ENCODE peak calls at places on chromosomes 13 and 19, in seven cellular contexts. Y is fibroblast of pulmonary artery, R is MM.1S, T is Peyer's patch, H is psoas muscle, S is GM06990, U is tibial artery. D is an unnamed sample.

GRCh38 chr19:45121827-45122345 is 28.9 kb downstream of the PPP1R37 start:
- DNase-seq in Y (no peak), R (no peak), T (no peak), H (no peak), S (no peak), U (no peak), D (no peak)

GRCh38 chr19:18419699-18420460 is 682 bp downstream of the SSBP4 start:
- DNase-seq in Y (no peak), R (no peak), T (peak; percentile 74), H (peak; percentile 66), S (peak; percentile 73), U (peak; percentile 51), D (no peak)

GRCh38 chr13:109816979-109817275 is 30.5 kb upstream of the IRS2 start:
- DNase-seq in Y (no peak), R (no peak), T (no peak), H (no peak), S (no peak), U (no peak), D (no peak)

GRCh38 chr13:29568731-29569130 is 26.8 kb downstream of the SLC7A1 start:
- DNase-seq in Y (no peak), R (no peak), T (no peak), H (no peak), S (no peak), U (no peak), D (no peak)

GRCh38 chr13:74215420-74215819 is 81.2 kb upstream of the KLF12 start:
- DNase-seq in Y (no peak), R (no peak), T (no peak), H (no peak), S (no peak), U (no peak), D (no peak)

GRCh38 chr19:29745253-29745652 is 30.2 kb upstream of the C19orf12 start:
- DNase-seq in Y (no peak), R (no peak), T (no peak), H (no peak), S (no peak), U (no peak), D (no peak)

GRCh38 chr19:51735759-51736449 is 12.1 kb upstream of the HAS1 start:
- DNase-seq in Y (peak; percentile 84), R (no peak), T (no peak), H (peak; percentile 64), S (no peak), U (peak; percentile 72), D (peak; percentile 82)

GRCh38 chr13:72565893-72566292 is 161.5 kb downstream of the MZT1 start:
- DNase-seq in Y (peak; percentile 49), R (peak; percentile 18), T (no peak), H (no peak), S (no peak), U (no peak), D (no peak)

GRCh38 chr19:19514215-19514633 is 1.1 kb downstream of the TSSK6 start:
- DNase-seq in Y (peak; percentile 69), R (no peak), T (no peak), H (peak; percentile 85), S (no peak), U (no peak), D (no peak)

GRCh38 chr13:27372896-27373295 is 51.5 kb upstream of the GTF3A start:
- DNase-seq in Y (peak; percentile 18), R (no peak), T (peak; percentile 73), H (no peak), S (no peak), U (no peak), D (no peak)

DNA sequence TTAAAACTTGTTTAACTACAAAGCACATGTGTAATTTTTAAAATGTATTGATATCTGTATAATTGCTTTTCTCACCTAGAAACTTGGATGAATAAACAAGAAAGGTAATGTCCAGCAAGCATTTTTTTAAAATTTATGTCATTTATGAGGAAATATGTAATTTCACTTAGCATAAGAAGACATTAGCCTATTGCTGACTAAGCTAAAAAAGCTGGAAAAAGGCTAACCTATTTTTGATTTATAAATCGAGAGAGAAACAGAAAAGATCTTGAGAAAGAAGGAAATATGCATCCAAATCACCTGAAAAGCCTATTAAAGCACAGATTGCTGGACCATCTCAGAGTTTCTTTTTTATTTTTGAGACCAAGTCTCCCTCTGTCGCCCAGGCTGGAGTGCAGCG is 1181.3 kb downstream of the SLITRK1 start:
- DNase-seq in Y (no peak), R (no peak), T (no peak), H (no peak), S (no peak), U (no peak), D (no peak)
- H3K4me3 ChIP-seq in Y (no peak overlapping the region), R (no peak overlapping the region), T (no peak overlapping the region), H (no peak overlapping the region), S (no peak overlapping the region), U (no peak overlapping the region), D (no peak overlapping the region)

GRCh38 chr19:46788101-46788967 is at the start of gene SLC1A5:
- DNase-seq in Y (peak; percentile 96), R (peak; percentile 98), T (peak; percentile 96), H (peak; percentile 97), S (peak; percentile 97), U (peak; percentile 97), D (peak; percentile 90)
- TF ChIP-seq CTCF in Y (no peak), R (no peak), T (no peak), H (no peak), S (no peak), U (no peak), D (peak; percentile 9)

GRCh38 chr13:99326012-99326411 is 18.8 kb upstream of the GPR183 start:
- DNase-seq in Y (no peak), R (peak; percentile 49), T (no peak), H (no peak), S (no peak), U (no peak), D (no peak)
- H3K4me3 ChIP-seq in Y (no peak overlapping the region), R (no peak overlapping the region), T (no peak overlapping the region), H (no peak overlapping the region), S (no peak overlapping the region), U (no peak overlapping the region), D (no peak overlapping the region)

GRCh38 chr13:97446448-97446847 is 12.5 kb downstream of the RAP2A start:
- DNase-seq in Y (no peak), R (no peak), T (no peak), H (no peak), S (no peak), U (no peak), D (no peak)
- TF ChIP-seq CTCF in Y (no peak), R (no peak), T (no peak), H (no peak), S (no peak), U (no peak), D (no peak)

GRCh38 chr19:55068803-55069136 is 5.8 kb upstream of the RDH13 start:
- DNase-seq in Y (no peak), R (no peak), T (no peak), H (no peak), S (no peak), U (no peak), D (no peak)

GRCh38 chr19:55069859-55070225 is 5.8 kb upstream of the EPS8L1 start:
- DNase-seq in Y (no peak), R (no peak), T (no peak), H (no peak), S (no peak), U (no peak), D (no peak)

GRCh38 chr19:55067869-55068268 is 4.9 kb upstream of the RDH13 start:
- DNase-seq in Y (no peak), R (no peak), T (no peak), H (no peak), S (no peak), U (no peak), D (no peak)

GRCh38 chr19:55070755-55071502 is 4.7 kb upstream of the EPS8L1 start:
- DNase-seq in Y (peak; percentile 45), R (peak; percentile 92), T (peak; percentile 61), H (no peak), S (no peak), U (no peak), D (no peak)

DNA sequence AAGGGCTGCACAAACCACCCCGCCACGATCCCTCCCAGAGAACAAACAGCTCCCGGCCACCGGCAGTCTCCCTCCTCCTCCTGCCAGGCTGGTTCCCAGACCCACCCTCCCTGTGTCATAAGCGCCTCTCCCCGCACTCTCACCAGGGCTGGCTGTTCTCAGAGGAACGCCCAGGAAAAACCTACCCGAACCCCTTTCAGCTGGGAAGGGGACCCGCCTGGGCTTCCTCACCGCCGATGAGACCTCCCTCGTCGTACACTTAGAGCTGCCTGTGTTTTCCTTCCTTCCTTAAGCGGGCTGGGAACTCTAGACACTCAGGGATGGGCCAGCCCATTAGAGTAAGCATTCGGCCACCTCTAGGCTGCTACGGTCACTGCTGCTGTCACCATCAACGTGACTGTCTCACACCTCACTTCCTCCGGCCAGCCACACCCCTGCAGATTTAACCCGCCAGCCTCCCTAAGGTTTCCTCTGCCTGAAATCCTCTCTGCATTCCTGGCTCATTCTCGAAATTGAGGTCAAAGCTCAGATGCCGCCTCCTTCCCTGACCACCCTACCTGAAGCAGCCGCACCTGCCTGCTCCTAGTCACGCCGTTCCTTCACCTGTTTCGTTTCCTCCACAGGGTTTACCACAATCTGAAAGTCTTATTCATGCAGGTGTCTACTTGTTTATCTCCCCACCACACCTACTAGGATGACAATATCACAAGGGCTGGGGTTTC is 6.3 kb upstream of the RDH13 start:
- DNase-seq in Y (peak; percentile 26), R (peak; percentile 94), T (peak; percentile 76), H (peak; percentile 56), S (no peak), U (no peak), D (no peak)
- H3K4me3 ChIP-seq in Y (no peak overlapping the region), R (peak overlapping the region; percentile 69), T (peak overlapping the region; percentile 45), H (no peak overlapping the region), S (peak overlapping the region; percentile 22), U (peak overlapping the region; percentile 36), D (no peak overlapping the region)

GRCh38 chr19:843180-843835 is 2.5 kb downstream of the PRTN3 start:
- DNase-seq in Y (no peak), R (no peak), T (peak; percentile 50), H (no peak), S (no peak), U (no peak), D (no peak)
- TF ChIP-seq CTCF in Y (no peak), R (no peak), T (no peak), H (no peak), S (no peak), U (no peak), D (no peak)

D was measured in AG09309.